ENCODE peak calls at places on chromosomes 5 and 9, in six cellular contexts. One of them, this sample, is unnamed.

GRCh38 chr5:112960316-112960715 is 16.3 kb upstream of the DCP2 start:
- DNase-seq in effector memory CD4-positive, alpha-beta T cell: no peak
- DNase-seq in PC-3: no peak
- DNase-seq in stomach: no peak
- DNase-seq in tibial nerve: no peak
- DNase-seq in IMR-90: no peak
- DNase-seq in this sample: no peak

GRCh38 chr5:173413476-173413982 is 85.3 kb upstream of the STC2 start:
- DNase-seq in effector memory CD4-positive, alpha-beta T cell: no peak
- DNase-seq in PC-3: no peak
- DNase-seq in stomach: no peak
- DNase-seq in tibial nerve: no peak
- DNase-seq in IMR-90: no peak
- DNase-seq in this sample: no peak

GRCh38 chr9:125631391-125632085 is 75.5 kb downstream of the MAPKAP1 start:
- DNase-seq in effector memory CD4-positive, alpha-beta T cell: no peak
- DNase-seq in PC-3: peak; percentile 56
- DNase-seq in stomach: no peak
- DNase-seq in tibial nerve: no peak
- DNase-seq in IMR-90: peak; percentile 57
- DNase-seq in this sample: peak; percentile 37

GRCh38 chr5:134131578-134132350 is 17.3 kb downstream of the TCF7 start:
- DNase-seq in effector memory CD4-positive, alpha-beta T cell: no peak
- DNase-seq in PC-3: no peak
- DNase-seq in stomach: no peak
- DNase-seq in tibial nerve: no peak
- DNase-seq in IMR-90: no peak
- DNase-seq in this sample: no peak

GRCh38 chr5:98588225-98588624 is 185.2 kb upstream of the RGMB start:
- DNase-seq in effector memory CD4-positive, alpha-beta T cell: no peak
- DNase-seq in PC-3: no peak
- DNase-seq in stomach: no peak
- DNase-seq in tibial nerve: no peak
- DNase-seq in IMR-90: peak; percentile 37
- DNase-seq in this sample: no peak

GRCh38 chr5:107361945-107362344 is 308.8 kb downstream of the EFNA5 start:
- DNase-seq in effector memory CD4-positive, alpha-beta T cell: no peak
- DNase-seq in PC-3: peak; percentile 40
- DNase-seq in stomach: no peak
- DNase-seq in tibial nerve: peak; percentile 67
- DNase-seq in IMR-90: peak; percentile 21
- DNase-seq in this sample: no peak

GRCh38 chr9:4077499-4078102 is 222.3 kb downstream of the GLIS3 start:
- DNase-seq in effector memory CD4-positive, alpha-beta T cell: no peak
- DNase-seq in PC-3: peak; percentile 72
- DNase-seq in stomach: peak; percentile 80
- DNase-seq in tibial nerve: peak; percentile 80
- DNase-seq in IMR-90: peak; percentile 70
- DNase-seq in this sample: peak; percentile 2

GRCh38 chr5:33148076-33148501 is 292.7 kb upstream of the TARS1 start:
- DNase-seq in effector memory CD4-positive, alpha-beta T cell: no peak
- DNase-seq in PC-3: peak; percentile 93
- DNase-seq in stomach: no peak
- DNase-seq in tibial nerve: peak; percentile 56
- DNase-seq in IMR-90: peak; percentile 90
- DNase-seq in this sample: no peak

GRCh38 chr5:157180374-157181264 is at the start of gene ITK:
- DNase-seq in effector memory CD4-positive, alpha-beta T cell: peak; percentile 38
- DNase-seq in PC-3: no peak
- DNase-seq in stomach: no peak
- DNase-seq in tibial nerve: no peak
- DNase-seq in IMR-90: no peak
- DNase-seq in this sample: peak; percentile 83

GRCh38 chr5:141514330-141515111 is 25.6 kb downstream of the PCDHGC5 start:
- DNase-seq in effector memory CD4-positive, alpha-beta T cell: no peak
- DNase-seq in PC-3: no peak
- DNase-seq in stomach: no peak
- DNase-seq in tibial nerve: peak; percentile 18
- DNase-seq in IMR-90: peak; percentile 54
- DNase-seq in this sample: no peak

GRCh38 chr9:107638922-107639321 is 149.4 kb upstream of the KLF4 start:
- DNase-seq in effector memory CD4-positive, alpha-beta T cell: no peak
- DNase-seq in PC-3: no peak
- DNase-seq in stomach: peak; percentile 48
- DNase-seq in tibial nerve: peak; percentile 81
- DNase-seq in IMR-90: peak; percentile 77
- DNase-seq in this sample: no peak

GRCh38 chr9:99345451-99345850 is 123.4 kb downstream of the SEC61B start:
- DNase-seq in effector memory CD4-positive, alpha-beta T cell: no peak
- DNase-seq in PC-3: no peak
- DNase-seq in stomach: no peak
- DNase-seq in tibial nerve: no peak
- DNase-seq in IMR-90: no peak
- DNase-seq in this sample: no peak

GRCh38 chr5:65255294-65255693 is 226.4 kb downstream of the ADAMTS6 start:
- DNase-seq in effector memory CD4-positive, alpha-beta T cell: no peak
- DNase-seq in PC-3: no peak
- DNase-seq in stomach: no peak
- DNase-seq in tibial nerve: no peak
- DNase-seq in IMR-90: no peak
- DNase-seq in this sample: no peak

GRCh38 chr9:91214867-91215266 is 146.9 kb downstream of the AUH start:
- DNase-seq in effector memory CD4-positive, alpha-beta T cell: no peak
- DNase-seq in PC-3: no peak
- DNase-seq in stomach: no peak
- DNase-seq in tibial nerve: no peak
- DNase-seq in IMR-90: no peak
- DNase-seq in this sample: no peak

GRCh38 chr9:4035809-4036208 is 264.1 kb downstream of the GLIS3 start:
- DNase-seq in effector memory CD4-positive, alpha-beta T cell: no peak
- DNase-seq in PC-3: no peak
- DNase-seq in stomach: no peak
- DNase-seq in tibial nerve: no peak
- DNase-seq in IMR-90: no peak
- DNase-seq in this sample: no peak

GRCh38 chr5:111929892-111930291 is 172.9 kb upstream of the NREP start:
- DNase-seq in effector memory CD4-positive, alpha-beta T cell: no peak
- DNase-seq in PC-3: peak; percentile 83
- DNase-seq in stomach: no peak
- DNase-seq in tibial nerve: no peak
- DNase-seq in IMR-90: peak; percentile 92
- DNase-seq in this sample: no peak

DNA sequence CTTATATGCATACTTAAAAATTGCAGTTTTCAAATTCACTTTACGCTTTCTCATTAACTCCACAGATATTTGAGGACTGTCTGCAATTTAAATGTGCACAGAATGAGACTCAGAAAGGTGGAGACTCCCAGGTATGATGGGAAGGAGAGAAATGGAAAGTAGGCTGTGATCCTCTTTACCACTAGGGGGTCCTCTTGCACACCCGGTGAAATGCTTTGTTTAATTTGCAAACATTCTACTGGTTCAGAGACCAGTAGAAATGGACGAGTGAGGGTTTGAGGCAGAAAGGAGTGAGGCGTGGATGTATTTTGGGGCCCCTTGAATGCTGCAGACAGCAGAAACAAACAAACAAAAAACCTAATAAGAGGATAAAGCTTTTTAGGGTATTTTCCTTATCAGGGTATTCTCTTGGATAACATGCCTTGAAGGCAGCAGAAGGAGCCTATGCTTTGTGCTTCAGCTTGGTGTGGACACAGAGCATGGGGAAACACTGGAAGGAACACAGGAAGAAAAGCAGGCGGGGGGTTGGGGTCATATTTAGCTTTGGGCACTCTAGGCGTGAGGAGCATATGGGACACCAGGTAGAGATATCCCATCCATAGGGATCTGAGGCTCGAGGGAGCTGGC is 410.1 kb downstream of the DMRT2 start:
- DNase-seq in effector memory CD4-positive, alpha-beta T cell: no peak
- DNase-seq in PC-3: peak; percentile 47
- DNase-seq in stomach: no peak
- DNase-seq in tibial nerve: no peak
- DNase-seq in IMR-90: no peak
- DNase-seq in this sample: no peak
- H3K9me3 ChIP-seq in effector memory CD4-positive, alpha-beta T cell: no peaks in the 10 kb centered on the region
- H3K9me3 ChIP-seq in PC-3: no peaks in the 10 kb centered on the region
- H3K9me3 ChIP-seq in stomach: no peaks in the 10 kb centered on the region
- H3K9me3 ChIP-seq in tibial nerve: no peaks in the 10 kb centered on the region
- H3K9me3 ChIP-seq in IMR-90: peaks cover 3% of the 10 kb centered on the region
- H3K9me3 ChIP-seq in this sample: no peaks in the 10 kb centered on the region

GRCh38 chr5:109390188-109390587 is 19.6 kb downstream of the PJA2 start:
- DNase-seq in effector memory CD4-positive, alpha-beta T cell: no peak
- DNase-seq in PC-3: no peak
- DNase-seq in stomach: no peak
- DNase-seq in tibial nerve: no peak
- DNase-seq in IMR-90: no peak
- DNase-seq in this sample: no peak

GRCh38 chr5:109387408-109387974 is 22.3 kb downstream of the PJA2 start:
- DNase-seq in effector memory CD4-positive, alpha-beta T cell: no peak
- DNase-seq in PC-3: no peak
- DNase-seq in stomach: no peak
- DNase-seq in tibial nerve: no peak
- DNase-seq in IMR-90: no peak
- DNase-seq in this sample: no peak

GRCh38 chr5:109388407-109388806 is 21.4 kb downstream of the PJA2 start:
- DNase-seq in effector memory CD4-positive, alpha-beta T cell: no peak
- DNase-seq in PC-3: no peak
- DNase-seq in stomach: no peak
- DNase-seq in tibial nerve: no peak
- DNase-seq in IMR-90: peak; percentile 53
- DNase-seq in this sample: no peak
- H3K4me1 ChIP-seq in effector memory CD4-positive, alpha-beta T cell: peaks cover 6% of the 10 kb centered on the region
- H3K4me1 ChIP-seq in PC-3: peaks cover 19% of the 10 kb centered on the region
- H3K4me1 ChIP-seq in stomach: peaks cover 69% of the 10 kb centered on the region
- H3K4me1 ChIP-seq in tibial nerve: peaks cover 7% of the 10 kb centered on the region
- H3K4me1 ChIP-seq in IMR-90: peaks cover 5% of the 10 kb centered on the region
- H3K4me1 ChIP-seq in this sample: peaks cover 5% of the 10 kb centered on the region

DNA sequence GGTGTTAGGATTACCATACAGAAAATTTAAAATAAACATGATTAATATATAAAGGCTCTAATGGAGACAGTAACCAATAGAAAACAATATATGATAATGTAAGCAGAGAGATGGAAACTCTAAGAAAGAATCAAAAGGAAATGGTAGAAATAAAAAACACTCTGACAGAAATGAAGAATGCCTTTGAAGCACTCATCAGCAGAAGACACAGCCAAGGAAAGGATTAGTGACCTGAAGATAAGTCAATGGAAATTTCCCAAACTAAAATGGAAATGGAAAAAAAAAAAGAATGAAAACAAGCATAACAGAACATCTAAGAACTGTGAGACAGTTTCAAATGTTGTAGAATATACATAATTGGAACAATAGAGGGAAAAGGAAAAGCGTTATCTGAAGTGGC is 302.6 kb downstream of the DRD1 start:
- DNase-seq in effector memory CD4-positive, alpha-beta T cell: no peak
- DNase-seq in PC-3: no peak
- DNase-seq in stomach: no peak
- DNase-seq in tibial nerve: no peak
- DNase-seq in IMR-90: no peak
- DNase-seq in this sample: no peak
- H3K9me3 ChIP-seq in effector memory CD4-positive, alpha-beta T cell: no peaks in the 10 kb centered on the region
- H3K9me3 ChIP-seq in PC-3: no peaks in the 10 kb centered on the region
- H3K9me3 ChIP-seq in stomach: peaks cover 19% of the 10 kb centered on the region
- H3K9me3 ChIP-seq in tibial nerve: no peaks in the 10 kb centered on the region
- H3K9me3 ChIP-seq in IMR-90: no peaks in the 10 kb centered on the region
- H3K9me3 ChIP-seq in this sample: peaks cover 7% of the 10 kb centered on the region

GRCh38 chr5:181242031-181242451 is 1.7 kb downstream of the RACK1 start:
- DNase-seq in effector memory CD4-positive, alpha-beta T cell: no peak
- DNase-seq in PC-3: no peak
- DNase-seq in stomach: no peak
- DNase-seq in tibial nerve: no peak
- DNase-seq in IMR-90: no peak
- DNase-seq in this sample: no peak

GRCh38 chr5:181243020-181243520 is 636 bp downstream of the RACK1 start:
- DNase-seq in effector memory CD4-positive, alpha-beta T cell: no peak
- DNase-seq in PC-3: no peak
- DNase-seq in stomach: no peak
- DNase-seq in tibial nerve: no peak
- DNase-seq in IMR-90: no peak
- DNase-seq in this sample: no peak

GRCh38 chr5:181239062-181239663 is 4.5 kb downstream of the RACK1 start:
- DNase-seq in effector memory CD4-positive, alpha-beta T cell: no peak
- DNase-seq in PC-3: no peak
- DNase-seq in stomach: no peak
- DNase-seq in tibial nerve: no peak
- DNase-seq in IMR-90: no peak
- DNase-seq in this sample: no peak

GRCh38 chr5:181243521-181244307 is at the start of gene RACK1:
- DNase-seq in effector memory CD4-positive, alpha-beta T cell: peak; percentile 82
- DNase-seq in PC-3: peak; percentile 78
- DNase-seq in stomach: peak; percentile 88
- DNase-seq in tibial nerve: peak; percentile 86
- DNase-seq in IMR-90: peak; percentile 85
- DNase-seq in this sample: peak; percentile 91

DNA sequence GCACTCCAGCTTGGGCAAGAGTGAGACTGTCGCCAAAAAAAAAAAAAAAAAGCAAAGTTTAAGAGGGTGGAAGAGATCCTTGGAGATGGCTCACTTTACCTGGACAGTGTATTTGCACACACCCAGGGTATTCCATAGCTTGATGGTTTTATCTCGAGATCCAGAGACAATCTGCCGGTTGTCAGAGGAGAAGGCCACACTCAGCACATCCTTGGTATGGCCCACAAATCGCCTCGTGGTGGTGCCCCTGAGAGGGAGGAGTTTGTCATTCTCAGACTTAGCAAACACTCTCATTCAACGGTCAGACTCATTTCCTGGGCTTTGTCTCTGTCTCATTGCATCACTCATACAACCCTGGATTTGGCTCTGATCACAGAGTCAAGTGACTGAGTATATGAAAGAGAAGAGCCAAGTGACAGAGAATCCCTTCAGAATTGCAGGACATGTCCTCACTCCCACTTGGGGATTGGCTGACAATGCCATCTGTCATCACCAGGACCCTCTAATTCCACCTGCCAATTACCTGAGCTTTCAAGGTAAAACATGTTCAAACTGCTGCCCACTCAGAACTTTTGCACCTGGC is 2.2 kb downstream of the RACK1 start:
- DNase-seq in effector memory CD4-positive, alpha-beta T cell: no peak
- DNase-seq in PC-3: peak; percentile 81
- DNase-seq in stomach: no peak
- DNase-seq in tibial nerve: no peak
- DNase-seq in IMR-90: peak; percentile 90
- DNase-seq in this sample: no peak
- H3K4me1 ChIP-seq in effector memory CD4-positive, alpha-beta T cell: peaks cover 40% of the 10 kb centered on the region
- H3K4me1 ChIP-seq in PC-3: peaks cover 30% of the 10 kb centered on the region
- H3K4me1 ChIP-seq in stomach: peaks cover 62% of the 10 kb centered on the region
- H3K4me1 ChIP-seq in tibial nerve: peaks cover 38% of the 10 kb centered on the region
- H3K4me1 ChIP-seq in IMR-90: peaks cover 12% of the 10 kb centered on the region
- H3K4me1 ChIP-seq in this sample: peaks cover 31% of the 10 kb centered on the region

DNA sequence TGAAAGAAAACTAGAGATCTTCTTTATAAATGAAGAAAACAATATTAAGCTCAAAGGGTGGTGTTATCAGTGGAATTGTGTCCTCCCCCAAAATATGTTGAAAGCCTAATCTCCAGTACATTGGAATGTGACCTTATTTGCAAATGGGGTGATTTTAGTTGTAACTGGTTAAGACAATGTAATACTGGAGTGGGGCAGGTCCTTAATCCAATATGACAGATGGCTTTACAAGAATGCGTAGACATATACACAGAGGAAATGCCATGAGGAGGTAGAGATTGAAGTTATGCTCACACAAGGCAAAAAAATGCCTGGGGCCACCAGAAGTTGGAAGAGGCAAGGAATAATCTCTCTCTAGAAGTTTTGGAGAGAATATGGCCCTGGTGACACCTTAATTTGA is 13.7 kb upstream of the TRIM32 start:
- DNase-seq in effector memory CD4-positive, alpha-beta T cell: no peak
- DNase-seq in PC-3: no peak
- DNase-seq in stomach: no peak
- DNase-seq in tibial nerve: no peak
- DNase-seq in IMR-90: no peak
- DNase-seq in this sample: no peak
- H3K9me3 ChIP-seq in effector memory CD4-positive, alpha-beta T cell: no peaks in the 10 kb centered on the region
- H3K9me3 ChIP-seq in PC-3: no peaks in the 10 kb centered on the region
- H3K9me3 ChIP-seq in stomach: peaks cover 12% of the 10 kb centered on the region
- H3K9me3 ChIP-seq in tibial nerve: no peaks in the 10 kb centered on the region
- H3K9me3 ChIP-seq in IMR-90: peaks cover 11% of the 10 kb centered on the region
- H3K9me3 ChIP-seq in this sample: no peaks in the 10 kb centered on the region

This sample was measured in naive thymus-derived CD4-positive, alpha-beta T cell.